ENCODE peak calls at places on chromosomes 13 and 19, in nine cellular contexts. One of them, this sample, is unnamed.

GRCh38 chr13:41520016-41520698 is 62.8 kb downstream of the RGCC start:
- DNase-seq in body of pancreas: no peak
- DNase-seq in neural progenitor cell: no peak
- DNase-seq in ascending aorta: no peak
- DNase-seq in left ventricle myocardium inferior: no peak
- DNase-seq in tibial artery: no peak
- DNase-seq in lower lobe of right lung: no peak
- DNase-seq in fibroblast of lung: no peak
- DNase-seq in thoracic aorta: no peak
- DNase-seq in this sample: no peak

GRCh38 chr19:58009666-58010301 is 7.2 kb upstream of the ZNF606 start:
- DNase-seq in body of pancreas: peak; percentile 78
- DNase-seq in neural progenitor cell: peak; percentile 71
- DNase-seq in ascending aorta: no peak
- DNase-seq in left ventricle myocardium inferior: peak; percentile 85
- DNase-seq in tibial artery: peak; percentile 74
- DNase-seq in lower lobe of right lung: peak; percentile 66
- DNase-seq in fibroblast of lung: peak; percentile 81
- DNase-seq in thoracic aorta: peak; percentile 26
- DNase-seq in this sample: peak; percentile 95

GRCh38 chr19:23070353-23070781 is 46.5 kb upstream of the ZNF730 start:
- DNase-seq in body of pancreas: peak; percentile 16
- DNase-seq in neural progenitor cell: no peak
- DNase-seq in ascending aorta: no peak
- DNase-seq in left ventricle myocardium inferior: peak; percentile 46
- DNase-seq in tibial artery: no peak
- DNase-seq in lower lobe of right lung: no peak
- DNase-seq in fibroblast of lung: peak; percentile 17
- DNase-seq in thoracic aorta: no peak
- DNase-seq in this sample: peak; percentile 85

GRCh38 chr19:38229585-38230073 is 5.6 kb upstream of the DPF1 start:
- DNase-seq in body of pancreas: no peak
- DNase-seq in neural progenitor cell: peak; percentile 93
- DNase-seq in ascending aorta: no peak
- DNase-seq in left ventricle myocardium inferior: peak; percentile 56
- DNase-seq in tibial artery: no peak
- DNase-seq in lower lobe of right lung: no peak
- DNase-seq in fibroblast of lung: peak; percentile 86
- DNase-seq in thoracic aorta: no peak
- DNase-seq in this sample: peak; percentile 94

GRCh38 chr13:70729369-70729768 is 621.1 kb upstream of the KLHL1 start:
- DNase-seq in body of pancreas: no peak
- DNase-seq in neural progenitor cell: no peak
- DNase-seq in ascending aorta: no peak
- DNase-seq in left ventricle myocardium inferior: no peak
- DNase-seq in tibial artery: no peak
- DNase-seq in lower lobe of right lung: no peak
- DNase-seq in fibroblast of lung: no peak
- DNase-seq in thoracic aorta: no peak
- DNase-seq in this sample: no peak

GRCh38 chr19:46674416-46675178 is 13.6 kb upstream of the DACT3 start:
- DNase-seq in body of pancreas: no peak
- DNase-seq in neural progenitor cell: peak; percentile 66
- DNase-seq in ascending aorta: no peak
- DNase-seq in left ventricle myocardium inferior: no peak
- DNase-seq in tibial artery: no peak
- DNase-seq in lower lobe of right lung: no peak
- DNase-seq in fibroblast of lung: peak; percentile 25
- DNase-seq in thoracic aorta: no peak
- DNase-seq in this sample: peak; percentile 69

GRCh38 chr13:82070411-82070810 is 1729.5 kb upstream of the SPRY2 start:
- DNase-seq in body of pancreas: no peak
- DNase-seq in neural progenitor cell: no peak
- DNase-seq in ascending aorta: no peak
- DNase-seq in left ventricle myocardium inferior: no peak
- DNase-seq in tibial artery: no peak
- DNase-seq in lower lobe of right lung: no peak
- DNase-seq in fibroblast of lung: no peak
- DNase-seq in thoracic aorta: no peak
- DNase-seq in this sample: no peak

GRCh38 chr13:106919638-106920037 is 351.7 kb upstream of the ARGLU1 start:
- DNase-seq in body of pancreas: no peak
- DNase-seq in neural progenitor cell: peak; percentile 63
- DNase-seq in ascending aorta: no peak
- DNase-seq in left ventricle myocardium inferior: peak; percentile 63
- DNase-seq in tibial artery: no peak
- DNase-seq in lower lobe of right lung: peak; percentile 51
- DNase-seq in fibroblast of lung: peak; percentile 7
- DNase-seq in thoracic aorta: peak; percentile 2
- DNase-seq in this sample: no peak

GRCh38 chr13:96769874-96770273 is 224.4 kb downstream of the OXGR1 start:
- DNase-seq in body of pancreas: no peak
- DNase-seq in neural progenitor cell: no peak
- DNase-seq in ascending aorta: no peak
- DNase-seq in left ventricle myocardium inferior: no peak
- DNase-seq in tibial artery: no peak
- DNase-seq in lower lobe of right lung: no peak
- DNase-seq in fibroblast of lung: no peak
- DNase-seq in thoracic aorta: no peak
- DNase-seq in this sample: no peak

GRCh38 chr19:40585241-40585640 is 8.6 kb downstream of the SHKBP1 start:
- DNase-seq in body of pancreas: no peak
- DNase-seq in neural progenitor cell: no peak
- DNase-seq in ascending aorta: no peak
- DNase-seq in left ventricle myocardium inferior: no peak
- DNase-seq in tibial artery: no peak
- DNase-seq in lower lobe of right lung: no peak
- DNase-seq in fibroblast of lung: no peak
- DNase-seq in thoracic aorta: no peak
- DNase-seq in this sample: no peak

GRCh38 chr13:86655561-86655960 is 856.3 kb upstream of the SLITRK6 start:
- DNase-seq in body of pancreas: no peak
- DNase-seq in neural progenitor cell: no peak
- DNase-seq in ascending aorta: no peak
- DNase-seq in left ventricle myocardium inferior: no peak
- DNase-seq in tibial artery: no peak
- DNase-seq in lower lobe of right lung: no peak
- DNase-seq in fibroblast of lung: no peak
- DNase-seq in thoracic aorta: no peak
- DNase-seq in this sample: peak; percentile 63

GRCh38 chr13:29908411-29908810 is 58.0 kb upstream of the UBL3 start:
- DNase-seq in body of pancreas: no peak
- DNase-seq in neural progenitor cell: no peak
- DNase-seq in ascending aorta: no peak
- DNase-seq in left ventricle myocardium inferior: peak; percentile 48
- DNase-seq in tibial artery: no peak
- DNase-seq in lower lobe of right lung: no peak
- DNase-seq in fibroblast of lung: peak; percentile 73
- DNase-seq in thoracic aorta: no peak
- DNase-seq in this sample: no peak

GRCh38 chr13:113971471-113972231 is 2.2 kb downstream of the C13orf46 start:
- DNase-seq in body of pancreas: no peak
- DNase-seq in neural progenitor cell: no peak
- DNase-seq in ascending aorta: no peak
- DNase-seq in left ventricle myocardium inferior: peak; percentile 12
- DNase-seq in tibial artery: peak; percentile 55
- DNase-seq in lower lobe of right lung: peak; percentile 46
- DNase-seq in fibroblast of lung: no peak
- DNase-seq in thoracic aorta: peak; percentile 1
- DNase-seq in this sample: no peak

GRCh38 chr13:113969311-113969972 is 4.4 kb downstream of the C13orf46 start:
- DNase-seq in body of pancreas: no peak
- DNase-seq in neural progenitor cell: no peak
- DNase-seq in ascending aorta: no peak
- DNase-seq in left ventricle myocardium inferior: peak; percentile 7
- DNase-seq in tibial artery: peak; percentile 55
- DNase-seq in lower lobe of right lung: peak; percentile 39
- DNase-seq in fibroblast of lung: no peak
- DNase-seq in thoracic aorta: peak; percentile 1
- DNase-seq in this sample: no peak

GRCh38 chr13:113969973-113970611 is 3.8 kb downstream of the C13orf46 start:
- DNase-seq in body of pancreas: peak; percentile 92
- DNase-seq in neural progenitor cell: no peak
- DNase-seq in ascending aorta: no peak
- DNase-seq in left ventricle myocardium inferior: peak; percentile 16
- DNase-seq in tibial artery: peak; percentile 63
- DNase-seq in lower lobe of right lung: peak; percentile 88
- DNase-seq in fibroblast of lung: no peak
- DNase-seq in thoracic aorta: peak; percentile 1
- DNase-seq in this sample: no peak

GRCh38 chr13:113972451-113973217 is 1.2 kb downstream of the C13orf46 start:
- DNase-seq in body of pancreas: no peak
- DNase-seq in neural progenitor cell: no peak
- DNase-seq in ascending aorta: no peak
- DNase-seq in left ventricle myocardium inferior: no peak
- DNase-seq in tibial artery: peak; percentile 51
- DNase-seq in lower lobe of right lung: peak; percentile 36
- DNase-seq in fibroblast of lung: no peak
- DNase-seq in thoracic aorta: peak; percentile 1
- DNase-seq in this sample: no peak

GRCh38 chr13:113970810-113971470 is 2.9 kb downstream of the C13orf46 start:
- DNase-seq in body of pancreas: peak; percentile 90
- DNase-seq in neural progenitor cell: no peak
- DNase-seq in ascending aorta: no peak
- DNase-seq in left ventricle myocardium inferior: peak; percentile 68
- DNase-seq in tibial artery: peak; percentile 65
- DNase-seq in lower lobe of right lung: peak; percentile 79
- DNase-seq in fibroblast of lung: peak; percentile 70
- DNase-seq in thoracic aorta: peak; percentile 16
- DNase-seq in this sample: no peak
- H3K27ac ChIP-seq in body of pancreas: peak overlapping the region; percentile 100
- H3K27ac ChIP-seq in neural progenitor cell: no peak overlapping the region
- H3K27ac ChIP-seq in ascending aorta: peak overlapping the region; percentile 48
- H3K27ac ChIP-seq in left ventricle myocardium inferior: peak overlapping the region; percentile 83
- H3K27ac ChIP-seq in tibial artery: no peak overlapping the region
- H3K27ac ChIP-seq in lower lobe of right lung: peak overlapping the region; percentile 80
- H3K27ac ChIP-seq in fibroblast of lung: no peak overlapping the region
- H3K27ac ChIP-seq in thoracic aorta: peak overlapping the region; percentile 81
- H3K27ac ChIP-seq in this sample: no peak overlapping the region

GRCh38 chr13:40167327-40167726 is 499.1 kb downstream of the FOXO1 start:
- DNase-seq in body of pancreas: no peak
- DNase-seq in neural progenitor cell: no peak
- DNase-seq in ascending aorta: no peak
- DNase-seq in left ventricle myocardium inferior: no peak
- DNase-seq in tibial artery: no peak
- DNase-seq in lower lobe of right lung: no peak
- DNase-seq in fibroblast of lung: no peak
- DNase-seq in thoracic aorta: no peak
- DNase-seq in this sample: no peak
- H3K4me3 ChIP-seq in body of pancreas: no peak overlapping the region
- H3K4me3 ChIP-seq in neural progenitor cell: no peak overlapping the region
- H3K4me3 ChIP-seq in ascending aorta: no peak overlapping the region
- H3K4me3 ChIP-seq in left ventricle myocardium inferior: no peak overlapping the region
- H3K4me3 ChIP-seq in tibial artery: no peak overlapping the region
- H3K4me3 ChIP-seq in lower lobe of right lung: no peak overlapping the region
- H3K4me3 ChIP-seq in fibroblast of lung: no peak overlapping the region
- H3K4me3 ChIP-seq in thoracic aorta: no peak overlapping the region
- H3K4me3 ChIP-seq in this sample: no peak overlapping the region

DNA sequence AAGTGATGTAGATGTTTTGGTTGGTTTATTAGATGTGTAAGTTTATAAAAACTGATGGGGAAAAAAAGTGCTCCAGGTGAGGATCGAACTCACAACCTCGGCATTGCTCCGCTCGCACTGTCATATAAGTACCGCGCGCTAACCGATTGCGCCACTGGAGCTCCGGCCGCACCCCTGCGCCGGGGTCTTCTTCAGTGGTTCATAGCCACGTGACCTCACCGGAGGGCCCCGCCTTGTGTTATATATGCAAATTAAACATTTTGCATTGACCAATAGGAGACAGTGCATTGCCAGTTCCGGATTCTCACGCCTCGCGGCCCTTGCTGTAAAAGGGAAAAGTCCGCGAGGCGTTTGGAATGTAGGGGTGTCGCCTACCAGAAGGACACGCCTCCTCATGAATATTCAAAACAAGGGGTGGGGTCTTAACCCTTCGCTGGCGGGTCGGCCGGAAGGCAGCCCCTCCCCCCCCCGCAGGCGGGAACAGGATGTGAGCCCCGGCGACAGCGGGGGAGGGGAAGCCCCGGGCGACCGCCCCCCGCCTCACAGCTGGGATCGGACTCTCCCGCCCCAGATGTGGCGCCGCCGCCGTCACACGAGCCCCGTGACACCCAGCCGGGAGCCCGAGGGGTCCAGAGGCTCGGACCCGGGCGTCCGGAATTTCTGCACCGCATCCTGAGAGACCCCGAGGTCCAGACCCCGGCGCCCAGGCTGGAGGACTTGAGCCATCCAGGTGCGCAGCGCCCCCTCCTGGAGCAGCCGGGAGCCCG is at the start of gene PLEKHG2:
- DNase-seq in body of pancreas: peak; percentile 95
- DNase-seq in neural progenitor cell: peak; percentile 100
- DNase-seq in ascending aorta: peak; percentile 97
- DNase-seq in left ventricle myocardium inferior: peak; percentile 95
- DNase-seq in tibial artery: peak; percentile 99
- DNase-seq in lower lobe of right lung: peak; percentile 97
- DNase-seq in fibroblast of lung: peak; percentile 99
- DNase-seq in thoracic aorta: peak; percentile 96
- DNase-seq in this sample: peak; percentile 98
- H3K36me3 ChIP-seq in body of pancreas: no peaks in the 10 kb centered on the region
- H3K36me3 ChIP-seq in neural progenitor cell: no peaks in the 10 kb centered on the region
- H3K36me3 ChIP-seq in ascending aorta: peaks cover 28% of the 10 kb centered on the region
- H3K36me3 ChIP-seq in left ventricle myocardium inferior: peaks cover 22% of the 10 kb centered on the region
- H3K36me3 ChIP-seq in tibial artery: peaks cover 26% of the 10 kb centered on the region
- H3K36me3 ChIP-seq in lower lobe of right lung: peaks cover 16% of the 10 kb centered on the region
- H3K36me3 ChIP-seq in fibroblast of lung: peaks cover 19% of the 10 kb centered on the region
- H3K36me3 ChIP-seq in thoracic aorta: peaks cover 30% of the 10 kb centered on the region
- H3K36me3 ChIP-seq in this sample: peaks cover 19% of the 10 kb centered on the region

GRCh38 chr19:16379521-16380313 is 55.1 kb downstream of the KLF2 start:
- DNase-seq in body of pancreas: no peak
- DNase-seq in neural progenitor cell: no peak
- DNase-seq in ascending aorta: no peak
- DNase-seq in left ventricle myocardium inferior: peak; percentile 8
- DNase-seq in tibial artery: no peak
- DNase-seq in lower lobe of right lung: no peak
- DNase-seq in fibroblast of lung: no peak
- DNase-seq in thoracic aorta: no peak
- DNase-seq in this sample: no peak
- H3K27ac ChIP-seq in body of pancreas: no peak overlapping the region
- H3K27ac ChIP-seq in neural progenitor cell: no peak overlapping the region
- H3K27ac ChIP-seq in ascending aorta: no peak overlapping the region
- H3K27ac ChIP-seq in left ventricle myocardium inferior: no peak overlapping the region
- H3K27ac ChIP-seq in tibial artery: no peak overlapping the region
- H3K27ac ChIP-seq in lower lobe of right lung: no peak overlapping the region
- H3K27ac ChIP-seq in fibroblast of lung: no peak overlapping the region
- H3K27ac ChIP-seq in thoracic aorta: no peak overlapping the region
- H3K27ac ChIP-seq in this sample: no peak overlapping the region

GRCh38 chr19:19461671-19462622 is 53.4 kb downstream of the TSSK6 start:
- DNase-seq in body of pancreas: peak; percentile 76
- DNase-seq in neural progenitor cell: peak; percentile 85
- DNase-seq in ascending aorta: no peak
- DNase-seq in left ventricle myocardium inferior: peak; percentile 58
- DNase-seq in tibial artery: peak; percentile 91
- DNase-seq in lower lobe of right lung: peak; percentile 76
- DNase-seq in fibroblast of lung: peak; percentile 44
- DNase-seq in thoracic aorta: no peak
- DNase-seq in this sample: no peak
- H3K4me3 ChIP-seq in body of pancreas: no peak overlapping the region
- H3K4me3 ChIP-seq in neural progenitor cell: peak overlapping the region; percentile 5
- H3K4me3 ChIP-seq in ascending aorta: peak overlapping the region; percentile 37
- H3K4me3 ChIP-seq in left ventricle myocardium inferior: peak overlapping the region; percentile 31
- H3K4me3 ChIP-seq in tibial artery: peak overlapping the region; percentile 25
- H3K4me3 ChIP-seq in lower lobe of right lung: peak overlapping the region; percentile 17
- H3K4me3 ChIP-seq in fibroblast of lung: no peak overlapping the region
- H3K4me3 ChIP-seq in thoracic aorta: peak overlapping the region; percentile 65
- H3K4me3 ChIP-seq in this sample: no peak overlapping the region

GRCh38 chr13:19148561-19148960 is 33.1 kb downstream of the TUBA3C start:
- DNase-seq in body of pancreas: no peak
- DNase-seq in neural progenitor cell: no peak
- DNase-seq in ascending aorta: no peak
- DNase-seq in left ventricle myocardium inferior: no peak
- DNase-seq in tibial artery: no peak
- DNase-seq in lower lobe of right lung: no peak
- DNase-seq in fibroblast of lung: no peak
- DNase-seq in thoracic aorta: no peak
- DNase-seq in this sample: no peak
- H3K36me3 ChIP-seq in body of pancreas: no peaks in the 10 kb centered on the region
- H3K36me3 ChIP-seq in neural progenitor cell: no peaks in the 10 kb centered on the region
- H3K36me3 ChIP-seq in ascending aorta: no peaks in the 10 kb centered on the region
- H3K36me3 ChIP-seq in left ventricle myocardium inferior: no peaks in the 10 kb centered on the region
- H3K36me3 ChIP-seq in tibial artery: no peaks in the 10 kb centered on the region
- H3K36me3 ChIP-seq in lower lobe of right lung: no peaks in the 10 kb centered on the region
- H3K36me3 ChIP-seq in fibroblast of lung: no peaks in the 10 kb centered on the region
- H3K36me3 ChIP-seq in thoracic aorta: no peaks in the 10 kb centered on the region
- H3K36me3 ChIP-seq in this sample: no peaks in the 10 kb centered on the region